ENCODE peak calls at places on chromosome 4, in eight cellular contexts. One of them, this sample, is unnamed.

GRCh38 chr4:138609943-138610350 is 367.8 kb upstream of the SLC7A11 start:
- DNase-seq in suprapubic skin: no peak
- DNase-seq in NT2/D1: no peak
- DNase-seq in fibroblast of lung: peak; percentile 95
- DNase-seq in stimulated activated CD8-positive, alpha-beta memory T cell treated with anti-CD3 and anti-CD28 coated beads, Interleukin-4, amount 100 ng/mL, for 24 hours: no peak
- DNase-seq in lower leg skin: no peak
- DNase-seq in NCI-H2029: no peak
- DNase-seq in HS-5: peak; percentile 35
- DNase-seq in this sample: no peak

GRCh38 chr4:126405369-126405982 is 1090.7 kb downstream of the FAT4 start:
- DNase-seq in suprapubic skin: no peak
- DNase-seq in NT2/D1: peak; percentile 2
- DNase-seq in fibroblast of lung: peak; percentile 24
- DNase-seq in stimulated activated CD8-positive, alpha-beta memory T cell treated with anti-CD3 and anti-CD28 coated beads, Interleukin-4, amount 100 ng/mL, for 24 hours: no peak
- DNase-seq in lower leg skin: no peak
- DNase-seq in NCI-H2029: no peak
- DNase-seq in HS-5: no peak
- DNase-seq in this sample: no peak

GRCh38 chr4:8045909-8046308 is 106.2 kb upstream of the AFAP1 start:
- DNase-seq in suprapubic skin: no peak
- DNase-seq in NT2/D1: no peak
- DNase-seq in fibroblast of lung: no peak
- DNase-seq in stimulated activated CD8-positive, alpha-beta memory T cell treated with anti-CD3 and anti-CD28 coated beads, Interleukin-4, amount 100 ng/mL, for 24 hours: no peak
- DNase-seq in lower leg skin: no peak
- DNase-seq in NCI-H2029: peak; percentile 37
- DNase-seq in HS-5: no peak
- DNase-seq in this sample: no peak

GRCh38 chr4:142516686-142517145 is 329.4 kb downstream of the INPP4B start:
- DNase-seq in suprapubic skin: no peak
- DNase-seq in NT2/D1: no peak
- DNase-seq in fibroblast of lung: peak; percentile 89
- DNase-seq in stimulated activated CD8-positive, alpha-beta memory T cell treated with anti-CD3 and anti-CD28 coated beads, Interleukin-4, amount 100 ng/mL, for 24 hours: no peak
- DNase-seq in lower leg skin: no peak
- DNase-seq in NCI-H2029: no peak
- DNase-seq in HS-5: no peak
- DNase-seq in this sample: no peak

GRCh38 chr4:159298502-159298901 is 195.6 kb downstream of the RAPGEF2 start:
- DNase-seq in suprapubic skin: no peak
- DNase-seq in NT2/D1: no peak
- DNase-seq in fibroblast of lung: peak; percentile 91
- DNase-seq in stimulated activated CD8-positive, alpha-beta memory T cell treated with anti-CD3 and anti-CD28 coated beads, Interleukin-4, amount 100 ng/mL, for 24 hours: no peak
- DNase-seq in lower leg skin: no peak
- DNase-seq in NCI-H2029: no peak
- DNase-seq in HS-5: no peak
- DNase-seq in this sample: no peak

GRCh38 chr4:122584517-122584916 is 36.3 kb downstream of the IL21 start:
- DNase-seq in suprapubic skin: no peak
- DNase-seq in NT2/D1: no peak
- DNase-seq in fibroblast of lung: peak; percentile 84
- DNase-seq in stimulated activated CD8-positive, alpha-beta memory T cell treated with anti-CD3 and anti-CD28 coated beads, Interleukin-4, amount 100 ng/mL, for 24 hours: no peak
- DNase-seq in lower leg skin: no peak
- DNase-seq in NCI-H2029: no peak
- DNase-seq in HS-5: peak; percentile 43
- DNase-seq in this sample: no peak

GRCh38 chr4:123120473-123120872 is 198.1 kb upstream of the NUDT6 start:
- DNase-seq in suprapubic skin: no peak
- DNase-seq in NT2/D1: no peak
- DNase-seq in fibroblast of lung: peak; percentile 51
- DNase-seq in stimulated activated CD8-positive, alpha-beta memory T cell treated with anti-CD3 and anti-CD28 coated beads, Interleukin-4, amount 100 ng/mL, for 24 hours: no peak
- DNase-seq in lower leg skin: no peak
- DNase-seq in NCI-H2029: no peak
- DNase-seq in HS-5: peak; percentile 62
- DNase-seq in this sample: no peak

GRCh38 chr4:48939785-48940184 is 33.2 kb upstream of the OCIAD2 start:
- DNase-seq in suprapubic skin: no peak
- DNase-seq in NT2/D1: no peak
- DNase-seq in fibroblast of lung: peak; percentile 94
- DNase-seq in stimulated activated CD8-positive, alpha-beta memory T cell treated with anti-CD3 and anti-CD28 coated beads, Interleukin-4, amount 100 ng/mL, for 24 hours: no peak
- DNase-seq in lower leg skin: no peak
- DNase-seq in NCI-H2029: peak; percentile 50
- DNase-seq in HS-5: peak; percentile 71
- DNase-seq in this sample: no peak

GRCh38 chr4:6972911-6973310 is 63.3 kb downstream of the TBC1D14 start:
- DNase-seq in suprapubic skin: no peak
- DNase-seq in NT2/D1: peak; percentile 93
- DNase-seq in fibroblast of lung: peak; percentile 11
- DNase-seq in stimulated activated CD8-positive, alpha-beta memory T cell treated with anti-CD3 and anti-CD28 coated beads, Interleukin-4, amount 100 ng/mL, for 24 hours: no peak
- DNase-seq in lower leg skin: no peak
- DNase-seq in NCI-H2029: no peak
- DNase-seq in HS-5: no peak
- DNase-seq in this sample: no peak

This sample was measured in uterus.